ENCODE peak calls at places on chromosomes 1 and 21, in eight cellular contexts. Y is lower leg skin, H is IMR-90, I is sigmoid colon, U is body of pancreas, A is breast epithelium, E is A549, K is GM12891. Z is an unnamed sample.

GRCh38 chr1:87402192-87403046 is 73.7 kb downstream of the LMO4 start:
- DNase-seq in U (no peak), Y (no peak), K (no peak), A (no peak), I (no peak), H (peak), E (no peak), Z (no peak)

GRCh38 chr1:116508984-116509980 is 61.5 kb downstream of the CD58 start:
- DNase-seq in A (no peak), I (no peak), U (no peak), H (peak), E (peak), Y (no peak), K (no peak), Z (no peak)

GRCh38 chr1:26915204-26915842 is 1.5 kb upstream of the NR0B2 start:
- DNase-seq in E (no peak), I (no peak), A (no peak), H (no peak), Y (no peak), U (peak), K (no peak), Z (no peak)

GRCh38 chr1:203625623-203626189 is 926 bp upstream of the ATP2B4 start:
- DNase-seq in K (no peak), A (no peak), E (peak), I (no peak), Y (no peak), U (peak), H (no peak), Z (peak)

GRCh38 chr1:226887006-226887405 is 16.6 kb downstream of the PSEN2 start:
- DNase-seq in A (no peak), K (no peak), U (no peak), I (no peak), E (no peak), H (no peak), Y (no peak), Z (no peak)

GRCh38 chr1:209743145-209743482 is 12.7 kb upstream of the TRAF3IP3 start:
- DNase-seq in I (peak), H (peak), A (no peak), E (no peak), U (peak), Y (no peak), K (no peak), Z (no peak)

GRCh38 chr1:62912028-62912638 is 128.2 kb downstream of the ATG4C start:
- DNase-seq in Y (no peak), A (no peak), U (no peak), I (no peak), H (peak), E (peak), K (no peak), Z (no peak)

GRCh38 chr1:104132386-104132973 is 382.8 kb downstream of the AMY1C start:
- DNase-seq in E (peak), Y (no peak), A (no peak), H (peak), I (no peak), K (no peak), U (no peak), Z (no peak)

GRCh38 chr1:228343211-228343661 is 63.4 kb downstream of the TRIM11 start:
- DNase-seq in A (peak), H (no peak), U (peak), Y (peak), I (peak), E (no peak), K (no peak), Z (no peak)

GRCh38 chr1:153363641-153364040 is 6.0 kb downstream of the S100A9 start:
- DNase-seq in K (no peak), A (no peak), U (no peak), H (no peak), I (no peak), E (no peak), Y (no peak), Z (no peak)

GRCh38 chr1:147569587-147570241 is 28.4 kb downstream of the BCL9 start:
- DNase-seq in E (no peak), A (no peak), U (no peak), I (no peak), K (no peak), H (no peak), Y (no peak), Z (no peak)

GRCh38 chr1:53646732-53647131 is 92.2 kb downstream of the GLIS1 start:
- DNase-seq in U (no peak), K (no peak), A (no peak), H (no peak), Y (no peak), I (no peak), E (no peak), Z (no peak)

GRCh38 chr1:202217516-202217915 is 23.9 kb downstream of the LGR6 start:
- DNase-seq in A (no peak), H (no peak), Y (no peak), K (no peak), U (no peak), E (no peak), I (no peak), Z (no peak)

GRCh38 chr1:96388421-96389310 is 332.9 kb upstream of the PTBP2 start:
- DNase-seq in U (no peak), A (no peak), H (peak), Y (no peak), K (no peak), I (no peak), E (no peak), Z (no peak)

GRCh38 chr1:54377040-54377691 is 29.0 kb downstream of the SSBP3 start:
- DNase-seq in U (peak), A (no peak), E (no peak), Y (no peak), K (no peak), H (peak), I (no peak), Z (no peak)

GRCh38 chr1:203046984-203047630 is 20.8 kb downstream of the PPFIA4 start:
- DNase-seq in H (peak), E (peak), I (no peak), K (no peak), U (no peak), Y (no peak), A (no peak), Z (no peak)

GRCh38 chr1:114033961-114034360 is 54.7 kb downstream of the OLFML3 start:
- DNase-seq in K (no peak), U (no peak), E (no peak), H (no peak), Y (no peak), I (no peak), A (no peak), Z (no peak)

GRCh38 chr1:945910-946565 is 13.0 kb downstream of the NOC2L start:
- DNase-seq in U (no peak), K (no peak), H (no peak), I (no peak), Y (no peak), E (no peak), A (no peak), Z (no peak)

GRCh38 chr1:94033849-94034248 is 87.1 kb downstream of the ABCA4 start:
- DNase-seq in K (no peak), U (no peak), Y (no peak), I (no peak), E (no peak), H (no peak), A (no peak), Z (no peak)

GRCh38 chr1:93708734-93709481 is 27.3 kb upstream of the BCAR3 start:
- DNase-seq in E (no peak), K (no peak), U (no peak), I (no peak), Y (peak), H (peak), A (no peak), Z (no peak)

GRCh38 chr1:212596798-212597197 is 11.8 kb upstream of the ATF3 start:
- DNase-seq in H (no peak), I (no peak), K (no peak), A (no peak), U (no peak), Y (no peak), E (no peak), Z (no peak)

GRCh38 chr1:18643154-18644012 is 12.7 kb downstream of the PAX7 start:
- DNase-seq in I (no peak), U (no peak), A (no peak), K (no peak), Y (no peak), E (no peak), H (no peak), Z (no peak)

GRCh38 chr1:2228157-2228594 is at the start of gene SKI:
- DNase-seq in E (no peak), K (no peak), A (no peak), Y (no peak), I (no peak), U (no peak), H (no peak), Z (no peak)

GRCh38 chr1:168674252-168674651 is 54.8 kb downstream of the DPT start:
- DNase-seq in H (no peak), A (no peak), U (no peak), E (no peak), Y (no peak), K (no peak), I (no peak), Z (no peak)

GRCh38 chr1:234998174-234998741 is 130.4 kb downstream of the TOMM20 start:
- DNase-seq in Y (peak), I (peak), H (no peak), K (no peak), E (peak), A (peak), U (no peak), Z (no peak)

GRCh38 chr21:35651166-35651565 is 409.2 kb downstream of the SETD4 start:
- DNase-seq in U (no peak), K (no peak), H (no peak), A (no peak), E (no peak), I (no peak), Y (no peak), Z (no peak)

GRCh38 chr1:238129677-238130076 is 239.0 kb upstream of the ZP4 start:
- DNase-seq in E (no peak), U (no peak), A (no peak), I (no peak), K (no peak), H (no peak), Y (no peak), Z (no peak)

GRCh38 chr1:204578867-204579664 is 62.9 kb downstream of the MDM4 start:
- DNase-seq in I (peak), E (no peak), U (peak), A (no peak), H (no peak), Y (no peak), K (peak), Z (peak)

GRCh38 chr1:28682840-28683239 is 14.3 kb downstream of the GMEB1 start:
- DNase-seq in K (no peak), H (peak), E (no peak), Y (no peak), U (no peak), I (no peak), A (no peak), Z (no peak)

GRCh38 chr1:161133220-161133740 is 813 bp upstream of the DEDD start:
- DNase-seq in K (no peak), Y (no peak), A (no peak), I (no peak), U (no peak), E (no peak), H (peak), Z (no peak)

GRCh38 chr1:200245492-200245891 is 164.3 kb downstream of the ZNF281 start:
- DNase-seq in K (no peak), A (no peak), U (peak), H (peak), Y (no peak), E (peak), I (no peak), Z (no peak)

GRCh38 chr1:12244078-12244477 is 14.2 kb downstream of the VPS13D start:
- DNase-seq in A (no peak), I (no peak), H (no peak), U (no peak), K (no peak), E (peak), Y (no peak), Z (no peak)

GRCh38 chr1:121546830-121547680 is 362.3 kb downstream of the SRGAP2C start:
- DNase-seq in H (no peak), U (no peak), A (no peak), Y (no peak), K (no peak), E (no peak), I (no peak), Z (no peak)

GRCh38 chr1:150579110-150579954 is at the start of gene MCL1:
- DNase-seq in U (peak), I (peak), A (peak), H (peak), Y (peak), E (peak), K (peak), Z (peak)

GRCh38 chr1:150576794-150577556 is 2.4 kb downstream of the MCL1 start:
- DNase-seq in I (peak), K (no peak), A (no peak), H (peak), U (no peak), E (no peak), Y (no peak), Z (no peak)

GRCh38 chr1:150579955-150580642 is 689 bp upstream of the MCL1 start:
- DNase-seq in U (no peak), H (no peak), I (peak), E (no peak), Y (no peak), K (no peak), A (no peak), Z (no peak)

GRCh38 chr1:150577557-150578277 is 1.7 kb downstream of the MCL1 start:
- DNase-seq in Y (no peak), H (peak), K (no peak), I (peak), E (no peak), U (no peak), A (no peak), Z (no peak)

GRCh38 chr1:150578278-150579109 is 916 bp downstream of the MCL1 start:
- DNase-seq in A (no peak), K (no peak), U (no peak), E (peak), Y (no peak), I (peak), H (peak), Z (no peak)
- TF ChIP-seq POLR2A in A (no peak), K (peak), U (no peak), E (no peak), Y (no peak), I (peak), H (no peak), Z (no peak)

GRCh38 chr1:89821322-89822108 is 683 bp downstream of the LRRC8D start:
- DNase-seq in I (peak), A (peak), Y (peak), E (peak), U (peak), H (peak), K (peak), Z (no peak)
- TF ChIP-seq POLR2A in I (no peak), A (no peak), Y (no peak), E (peak), U (no peak), H (no peak), K (no peak), Z (peak)

GRCh38 chr1:58783993-58784757 is at the start of gene JUN:
- DNase-seq in U (peak), K (peak), A (peak), E (peak), Y (peak), H (peak), I (peak), Z (peak)

GRCh38 chr1:58786927-58787245 is 3.0 kb upstream of the JUN start:
- DNase-seq in I (no peak), Y (no peak), K (no peak), A (no peak), E (no peak), U (no peak), H (no peak), Z (no peak)

GRCh38 chr1:58784758-58785423 is 1.0 kb upstream of the JUN start:
- DNase-seq in H (peak), Y (peak), K (peak), E (peak), U (peak), I (peak), A (peak), Z (no peak)

GRCh38 chr1:58786184-58786926 is 2.5 kb upstream of the JUN start:
- DNase-seq in H (peak), U (no peak), A (no peak), I (no peak), E (no peak), K (no peak), Y (no peak), Z (no peak)

DNA sequence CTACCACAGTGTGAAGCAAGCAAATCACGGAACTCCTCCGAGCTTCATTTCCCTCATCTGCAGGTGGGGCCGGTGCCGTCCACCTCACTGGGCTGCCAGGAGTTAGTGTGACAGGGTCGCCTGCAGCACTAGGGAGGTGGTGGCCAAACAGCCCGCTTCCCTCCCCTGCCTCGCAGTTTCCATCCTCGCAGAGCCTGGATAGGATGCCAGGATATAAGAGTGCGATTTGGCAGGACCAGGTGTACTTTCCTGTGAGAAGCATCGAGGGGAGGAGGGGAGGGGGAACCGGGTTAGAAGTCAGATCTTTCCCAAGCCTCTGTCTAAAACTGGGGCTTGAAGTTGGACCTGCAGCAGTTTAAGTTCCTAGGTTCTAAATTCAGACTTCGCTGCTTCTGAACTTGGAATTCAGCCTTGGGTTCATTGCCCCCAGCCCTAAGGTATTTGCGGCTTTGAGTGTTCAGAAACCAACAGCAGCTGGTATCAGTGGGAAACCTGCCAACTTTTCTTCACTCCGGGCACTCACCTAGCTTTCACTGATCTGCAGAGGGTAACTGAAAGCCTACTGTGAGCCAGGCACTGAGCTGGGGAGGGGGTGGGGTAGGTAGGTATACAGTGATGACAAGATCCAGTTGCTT is 1.7 kb upstream of the JUN start:
- DNase-seq in U (peak), I (peak), Y (peak), A (peak), H (peak), K (no peak), E (no peak), Z (peak)
- TF ChIP-seq POLR2A in U (peak), I (no peak), Y (no peak), A (no peak), H (no peak), K (no peak), E (no peak), Z (no peak)

DNA sequence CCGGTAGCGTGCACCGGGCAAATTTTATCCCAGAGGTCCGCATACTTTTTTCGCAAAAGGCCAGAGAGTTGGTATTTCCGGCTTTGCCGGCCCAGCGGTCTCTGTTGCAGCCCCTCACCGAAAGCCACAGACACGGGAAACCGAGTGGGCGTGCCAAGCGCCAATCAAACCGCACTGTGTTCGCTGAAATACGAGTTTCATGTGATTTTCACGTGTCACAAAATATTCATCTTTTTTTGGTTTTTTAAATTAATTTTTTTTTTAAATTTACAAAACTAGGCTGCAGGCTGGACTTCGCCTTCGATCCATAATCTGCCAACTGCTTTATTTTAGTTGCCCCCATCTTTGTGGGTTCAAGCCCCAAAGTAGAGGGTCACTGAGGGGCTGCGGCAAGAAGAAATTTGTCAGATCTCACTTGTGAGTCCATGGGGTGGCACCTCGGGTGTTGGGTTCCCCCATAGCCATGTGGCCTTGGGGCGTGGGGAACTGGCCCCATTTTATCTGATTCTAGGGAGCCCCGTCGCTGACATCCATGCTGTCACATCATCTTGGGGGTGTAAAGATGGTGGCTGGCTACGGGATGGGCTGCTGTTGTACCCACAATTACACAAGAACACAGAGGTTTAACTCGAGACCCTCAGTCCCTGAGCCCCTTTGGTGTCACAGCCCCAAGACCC is 20.8 kb downstream of the SLC45A1 start:
- DNase-seq in A (no peak), K (no peak), H (no peak), E (no peak), U (no peak), Y (no peak), I (no peak), Z (no peak)
- TF ChIP-seq POLR2A in A (no peak), K (no peak), H (no peak), E (no peak), U (no peak), Y (no peak), I (no peak), Z (no peak)

DNA sequence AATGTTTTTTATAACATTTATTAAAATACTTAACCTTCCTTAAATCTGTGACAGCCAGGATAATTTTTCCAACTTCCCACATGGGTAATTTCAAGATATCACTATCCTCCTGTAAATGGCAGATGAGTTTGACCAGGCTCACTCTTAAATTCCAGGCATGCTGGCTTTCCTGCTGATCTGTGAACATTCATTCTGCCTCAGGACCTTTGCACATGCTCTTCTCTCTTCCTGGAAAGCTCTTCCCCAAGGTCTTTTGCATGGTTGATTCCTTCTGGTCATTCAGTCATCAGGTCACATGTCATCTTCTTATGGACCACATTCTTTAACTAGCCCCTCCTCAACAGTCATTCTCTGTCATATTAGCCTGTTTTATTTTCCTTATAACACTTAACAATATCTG is 5.7 kb downstream of the ST6GALNAC5 start:
- DNase-seq in I (no peak), E (no peak), H (no peak), U (no peak), Y (no peak), A (no peak), K (no peak), Z (no peak)
- TF ChIP-seq POLR2A in I (no peak), E (no peak), H (no peak), U (no peak), Y (no peak), A (no peak), K (no peak), Z (no peak)

DNA sequence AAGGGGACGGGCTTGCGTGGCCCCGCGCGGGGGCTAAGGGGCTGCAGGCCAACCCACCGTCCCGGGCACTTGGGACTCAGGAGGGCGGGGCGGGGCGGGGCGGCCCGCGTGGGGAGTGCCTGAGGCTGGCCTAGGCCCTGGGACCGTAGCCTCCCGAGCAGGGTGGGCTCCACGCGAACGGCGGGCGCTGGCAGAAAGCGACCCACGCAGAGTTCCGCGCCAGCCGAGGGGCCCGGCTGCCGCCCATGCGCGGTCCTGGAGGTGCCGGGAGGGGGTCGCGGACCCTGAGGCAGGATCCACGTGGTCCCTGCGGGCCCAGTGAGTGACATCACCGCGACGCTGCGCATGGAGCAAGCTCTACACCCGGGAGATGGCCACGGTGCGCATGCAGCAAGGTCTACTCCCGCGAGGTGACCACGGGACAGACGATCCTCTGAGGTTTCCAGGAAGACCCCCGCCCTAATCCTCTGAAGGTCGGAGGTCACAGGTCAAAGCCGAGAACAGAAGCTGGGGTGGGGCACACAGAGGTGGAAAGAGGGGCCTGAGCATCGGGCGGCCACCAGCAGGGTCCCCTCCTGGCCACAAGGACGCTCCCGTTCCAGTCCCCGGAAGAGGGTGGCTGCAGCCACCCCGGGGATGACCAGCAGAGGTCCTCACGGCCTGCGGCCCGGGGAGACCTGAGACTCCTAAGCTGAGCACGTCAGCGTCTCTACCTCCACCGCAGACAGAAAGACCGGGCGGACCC is 13.5 kb upstream of the SLC19A1 start:
- DNase-seq in E (peak), K (peak), Y (peak), H (peak), U (peak), A (peak), I (peak), Z (peak)
- TF ChIP-seq POLR2A in E (peak), K (no peak), Y (no peak), H (peak), U (peak), A (no peak), I (no peak), Z (peak)